ENCODE peak calls at places on chromosomes 7 and 10, in four cellular contexts. E is SW 1271, A is NCI-H1092, U is bronchial epithelial cell. S is an unnamed sample.

GRCh38 chr7:7867835-7868234 is 100.8 kb upstream of the GLCCI1 start:
- DNase-seq in A (no peak), U (no peak), E (no peak), S (no peak)

GRCh38 chr10:43128958-43129706 is 9.1 kb upstream of the CSGALNACT2 start:
- DNase-seq in U (peak; percentile 89), E (peak; percentile 9), A (no peak), S (no peak)

GRCh38 chr7:26784118-26784517 is 80.3 kb downstream of the SKAP2 start:
- DNase-seq in U (no peak), E (no peak), A (no peak), S (no peak)

GRCh38 chr7:132239422-132239994 is 336.8 kb downstream of the PLXNA4 start:
- DNase-seq in A (no peak), U (peak; percentile 76), E (no peak), S (no peak)

GRCh38 chr7:88967432-88967831 is 171.9 kb upstream of the TEX47 start:
- DNase-seq in A (no peak), U (no peak), E (no peak), S (no peak)

GRCh38 chr10:126421745-126422144 is 33.5 kb upstream of the ADAM12 start:
- DNase-seq in A (no peak), U (peak; percentile 75), E (no peak), S (no peak)

GRCh38 chr10:132434405-132435005 is 37.5 kb downstream of the PWWP2B start:
- DNase-seq in E (no peak), U (no peak), A (no peak), S (no peak)

GRCh38 chr7:106117767-106118544 is 5.8 kb upstream of the SYPL1 start:
- DNase-seq in A (no peak), U (no peak), E (no peak), S (no peak)

GRCh38 chr7:101089876-101090275 is 4.6 kb downstream of the TRIM56 start:
- DNase-seq in A (no peak), E (no peak), U (no peak), S (no peak)

GRCh38 chr10:111091833-111092232 is 15.0 kb downstream of the ADRA2A start:
- DNase-seq in E (no peak), U (peak; percentile 45), A (no peak), S (no peak)

GRCh38 chr7:135661311-135662122 is 797 bp upstream of the STMP1 start:
- DNase-seq in E (no peak), A (peak; percentile 51), U (peak; percentile 83), S (no peak)

GRCh38 chr7:125511310-125511709 is 581.7 kb upstream of the POT1 start:
- DNase-seq in E (no peak), A (no peak), U (peak; percentile 36), S (no peak)

GRCh38 chr7:27359167-27359731 is 116.6 kb downstream of the EVX1 start:
- DNase-seq in U (no peak), A (no peak), E (no peak), S (no peak)

GRCh38 chr10:125000366-125001312 is 58.7 kb downstream of the ZRANB1 start:
- DNase-seq in U (peak; percentile 31), E (no peak), A (no peak), S (peak; percentile 28)

GRCh38 chr10:36725581-36726520 is 399.5 kb upstream of the ANKRD30A start:
- DNase-seq in U (peak; percentile 91), A (peak; percentile 54), E (peak; percentile 37), S (no peak)

GRCh38 chr10:1377231-1377630 is 321.0 kb downstream of the WDR37 start:
- DNase-seq in U (no peak), A (no peak), E (no peak), S (no peak)

GRCh38 chr10:93478873-93479272 is 3.3 kb downstream of the MYOF start:
- DNase-seq in E (no peak), A (no peak), U (no peak), S (no peak)

GRCh38 chr7:101688183-101688831 is 59.2 kb upstream of the MYL10 start:
- DNase-seq in A (peak; percentile 54), U (no peak), E (no peak), S (peak; percentile 84)

GRCh38 chr10:77837248-77837924 is 89.2 kb downstream of the DLG5 start:
- DNase-seq in A (peak; percentile 70), U (peak; percentile 53), E (no peak), S (no peak)

GRCh38 chr7:76047305-76047810 is 442 bp downstream of the STYXL1 start:
- DNase-seq in E (no peak), A (no peak), U (peak; percentile 8), S (no peak)

GRCh38 chr10:49035920-49036319 is 79.4 kb downstream of the VSTM4 start:
- DNase-seq in A (no peak), E (no peak), U (no peak), S (no peak)

GRCh38 chr7:23276381-23276780 is 22.8 kb upstream of the MALSU1 start:
- DNase-seq in E (no peak), A (no peak), U (no peak), S (no peak)

GRCh38 chr7:50957855-50958254 is 175.2 kb upstream of the GRB10 start:
- DNase-seq in E (no peak), U (no peak), A (no peak), S (no peak)

GRCh38 chr7:45589061-45589460 is 14.9 kb downstream of the ADCY1 start:
- DNase-seq in E (no peak), A (no peak), U (no peak), S (no peak)

GRCh38 chr7:115269486-115269885 is 347.6 kb downstream of the MDFIC start:
- DNase-seq in A (no peak), U (no peak), E (no peak), S (no peak)

GRCh38 chr10:85643839-85644525 is 722.6 kb downstream of the GRID1 start:
- DNase-seq in U (peak; percentile 97), E (no peak), A (no peak), S (no peak)

GRCh38 chr7:1854521-1855395 is 184.7 kb downstream of the ELFN1 start:
- DNase-seq in U (no peak), A (no peak), E (no peak), S (peak; percentile 25)

GRCh38 chr7:144437370-144438191 is 34.1 kb upstream of the NOBOX start:
- DNase-seq in A (peak; percentile 40), U (peak; percentile 85), E (no peak), S (peak; percentile 36)

S was measured in ovary.